ENCODE peak calls at places on chromosomes 13 and 19, in eight cellular contexts. Q is heart right ventricle, M is psoas muscle, E is choroid plexus epithelial cell, A is A549, F is AG09319, D is mucosa of descending colon, W is WTC11. J is an unnamed sample.

GRCh38 chr13:77986699-77987098 is 68.1 kb upstream of the EDNRB start:
- DNase-seq in A (no peak), W (no peak), F (no peak), M (no peak), D (no peak), Q (no peak), E (no peak), J (no peak)

GRCh38 chr13:79919109-79919508 is 421.8 kb downstream of the SPRY2 start:
- DNase-seq in A (no peak), F (no peak), E (no peak), W (no peak), Q (no peak), D (no peak), M (no peak), J (no peak)

GRCh38 chr13:113637262-113638160 is 20.5 kb downstream of the ATP4B start:
- DNase-seq in E (no peak), Q (no peak), D (peak; percentile 9), M (peak; percentile 30), A (no peak), F (no peak), W (peak; percentile 9), J (no peak)

GRCh38 chr13:26950546-26950945 is 190.0 kb upstream of the GPR12 start:
- DNase-seq in E (no peak), Q (no peak), F (no peak), M (no peak), W (no peak), D (peak; percentile 70), A (no peak), J (no peak)

GRCh38 chr13:40509876-40510275 is 156.6 kb downstream of the FOXO1 start:
- DNase-seq in M (no peak), D (no peak), W (no peak), A (no peak), E (no peak), Q (no peak), F (no peak), J (no peak)

GRCh38 chr13:114235697-114236096 is 1.0 kb downstream of the CDC16 start:
- DNase-seq in W (no peak), D (no peak), M (no peak), Q (no peak), E (peak; percentile 14), A (no peak), F (no peak), J (no peak)

GRCh38 chr19:31214997-31215396 is 134.2 kb downstream of the TSHZ3 start:
- DNase-seq in Q (no peak), D (no peak), M (no peak), W (no peak), A (no peak), E (peak; percentile 13), F (no peak), J (no peak)

GRCh38 chr13:75685239-75685697 is 49.1 kb downstream of the LMO7 start:
- DNase-seq in M (no peak), A (peak; percentile 52), F (no peak), E (peak; percentile 88), W (no peak), D (no peak), Q (no peak), J (no peak)

GRCh38 chr13:22848539-22849052 is 332.2 kb upstream of the SGCG start:
- DNase-seq in E (no peak), F (no peak), W (peak; percentile 88), Q (no peak), A (no peak), D (peak; percentile 44), M (peak; percentile 68), J (peak; percentile 31)

GRCh38 chr19:14318873-14319272 is 62.4 kb upstream of the ADGRE5 start:
- DNase-seq in A (no peak), D (peak; percentile 35), E (peak; percentile 7), W (peak; percentile 72), F (no peak), M (peak; percentile 51), Q (no peak), J (peak; percentile 23)

GRCh38 chr13:35836476-35836875 is 294.7 kb downstream of the DCLK1 start:
- DNase-seq in M (no peak), D (no peak), A (no peak), W (no peak), F (no peak), E (no peak), Q (no peak), J (no peak)

GRCh38 chr19:31140717-31141116 is 208.5 kb downstream of the TSHZ3 start:
- DNase-seq in M (no peak), F (no peak), E (peak; percentile 60), Q (no peak), D (no peak), A (peak; percentile 17), W (no peak), J (no peak)

GRCh38 chr13:42747399-42747873 is 33.9 kb upstream of the FAM216B start:
- DNase-seq in F (peak; percentile 99), E (peak; percentile 100), Q (no peak), D (no peak), W (no peak), M (no peak), A (peak; percentile 7), J (no peak)

GRCh38 chr19:52599241-52599640 is 29.2 kb downstream of the ZNF701 start:
- DNase-seq in M (no peak), Q (no peak), F (no peak), W (no peak), E (no peak), D (no peak), A (no peak), J (no peak)

GRCh38 chr19:35206379-35206778 is 22.2 kb downstream of the FAM187B start:
- DNase-seq in E (no peak), M (no peak), D (no peak), Q (no peak), A (no peak), W (no peak), F (no peak), J (no peak)

GRCh38 chr13:102495663-102496062 is 93.8 kb upstream of the FGF14 start:
- DNase-seq in D (no peak), W (no peak), Q (no peak), A (no peak), F (no peak), M (no peak), E (no peak), J (no peak)

GRCh38 chr13:109271991-109272454 is 514.4 kb downstream of the IRS2 start:
- DNase-seq in A (peak; percentile 85), F (no peak), D (no peak), Q (no peak), E (peak; percentile 40), M (no peak), W (no peak), J (no peak)

GRCh38 chr13:112062619-112063308 is 4.2 kb upstream of the SOX1 start:
- DNase-seq in A (no peak), W (peak; percentile 68), M (no peak), F (no peak), D (peak; percentile 31), Q (no peak), E (no peak), J (peak; percentile 80)
- TF ChIP-seq CTCF in A (no peak), W (peak; percentile 47), M (peak; percentile 22), F (no peak), D (no peak), Q (peak; percentile 19), E (no peak), J (peak; percentile 64)

DNA sequence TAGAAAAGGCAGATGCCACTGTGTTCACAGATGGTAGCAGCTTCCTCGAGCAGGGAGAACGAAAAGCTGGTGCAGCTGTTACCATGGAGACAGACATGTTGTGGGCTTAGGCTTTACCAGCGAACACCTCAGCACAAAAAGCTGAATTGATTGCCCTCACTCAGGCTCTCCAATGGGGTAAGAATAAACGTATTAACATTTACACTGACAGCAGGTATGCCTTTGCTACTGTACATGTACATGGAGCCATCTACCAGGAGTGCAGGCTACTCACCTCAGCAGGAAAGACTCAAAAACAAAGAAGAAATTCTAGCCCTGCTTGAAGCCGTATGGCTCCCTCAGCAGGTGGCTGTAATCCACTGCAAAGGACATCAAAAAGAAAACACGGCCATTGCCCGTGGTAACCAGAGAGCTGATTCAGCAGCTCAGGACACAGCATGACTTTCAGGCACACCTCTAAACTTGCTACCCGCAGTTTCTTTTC is 197.7 kb downstream of the ZNF737 start:
- DNase-seq in E (no peak), F (no peak), W (peak; percentile 52), D (no peak), M (no peak), Q (no peak), A (no peak), J (peak; percentile 6)
- TF ChIP-seq CTCF in E (no peak), F (no peak), W (no peak), D (no peak), M (no peak), Q (no peak), A (no peak), J (no peak)

GRCh38 chr19:39400997-39401548 is 5.6 kb upstream of the ZFP36 start:
- DNase-seq in W (no peak), M (no peak), Q (no peak), A (peak; percentile 44), E (no peak), F (no peak), D (no peak), J (no peak)

GRCh38 chr19:39401549-39402416 is 4.9 kb upstream of the ZFP36 start:
- DNase-seq in M (peak; percentile 76), W (no peak), A (peak; percentile 95), D (peak; percentile 86), Q (peak; percentile 50), F (no peak), E (peak; percentile 83), J (no peak)

GRCh38 chr19:39398297-39398864 is 7.2 kb downstream of the MED29 start:
- DNase-seq in E (peak; percentile 84), D (peak; percentile 87), F (peak; percentile 81), Q (peak; percentile 66), M (peak; percentile 86), W (no peak), A (peak; percentile 92), J (no peak)

GRCh38 chr19:39399684-39400465 is 6.8 kb upstream of the ZFP36 start:
- DNase-seq in W (no peak), Q (no peak), A (no peak), E (no peak), M (no peak), F (no peak), D (no peak), J (no peak)

GRCh38 chr19:39397360-39398296 is 6.5 kb downstream of the MED29 start:
- DNase-seq in A (peak; percentile 98), E (peak; percentile 90), M (peak; percentile 96), F (no peak), Q (peak; percentile 88), W (peak; percentile 94), D (peak; percentile 97), J (peak; percentile 92)
- TF ChIP-seq CTCF in A (peak; percentile 100), E (peak; percentile 93), M (peak; percentile 98), F (peak; percentile 96), Q (peak; percentile 99), W (peak; percentile 93), D (peak; percentile 95), J (peak; percentile 94)

DNA sequence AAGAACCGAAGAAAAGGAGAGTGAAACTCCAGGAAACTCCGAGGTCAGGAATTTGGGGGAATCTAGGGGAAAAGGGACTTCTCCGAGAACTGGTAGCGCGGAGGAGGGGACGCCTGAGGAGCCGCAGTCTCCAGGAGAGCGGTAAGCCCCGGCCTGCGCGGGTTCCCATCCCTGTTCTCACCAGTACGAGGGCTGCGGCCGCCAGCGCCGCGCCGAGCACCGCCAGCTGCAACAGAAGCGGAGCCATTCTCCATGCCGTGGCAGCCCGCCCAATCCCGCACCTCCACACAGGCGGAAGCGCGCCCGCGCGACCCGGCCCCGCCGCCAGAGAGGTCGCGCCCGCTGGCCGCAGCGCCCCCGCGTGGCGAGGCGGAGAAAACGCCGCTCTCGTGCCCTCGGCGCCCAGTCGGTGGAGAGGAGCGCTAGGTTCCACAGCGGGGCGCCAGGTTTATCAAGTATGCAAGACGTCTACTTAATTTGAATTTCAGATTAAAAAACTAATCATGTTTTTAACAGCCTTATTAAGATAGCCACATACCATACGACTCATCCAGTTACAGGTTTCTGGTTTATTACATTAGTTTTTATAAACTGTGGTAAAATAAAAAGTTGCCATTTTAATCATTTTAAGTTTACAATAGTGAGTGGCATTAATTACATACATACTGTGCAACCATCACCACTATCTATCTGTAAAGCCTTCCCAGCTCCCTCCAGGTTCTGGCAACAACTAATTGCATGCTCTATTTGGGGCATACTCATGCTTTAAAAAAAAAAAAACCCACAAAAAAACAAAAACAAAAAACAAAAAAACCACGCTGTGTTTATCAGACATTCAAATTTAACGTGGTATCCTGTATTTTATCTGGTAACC is at the start of gene ALG5:
- DNase-seq in M (peak; percentile 96), D (peak; percentile 96), E (peak; percentile 89), F (peak; percentile 63), Q (peak; percentile 90), A (peak; percentile 83), W (peak; percentile 89), J (peak; percentile 93)
- TF ChIP-seq CTCF in M (peak; percentile 98), D (peak; percentile 94), E (peak; percentile 63), F (peak; percentile 65), Q (peak; percentile 93), A (peak; percentile 76), W (peak; percentile 97), J (peak; percentile 95)